ENCODE peak calls at places on chromosomes 1 and 21, in six cellular contexts. One of them, this sample, is unnamed. For H3K4me1, the result is how much of the 10 kb centered on the place peaks cover.

GRCh38 chr1:94642617-94643315 is 101.2 kb upstream of the F3 start:
- DNase-seq in psoas muscle: no peak
- DNase-seq in astrocyte: no peak
- DNase-seq in IMR-90: no peak
- DNase-seq in tibial nerve: no peak
- DNase-seq in GM23248: no peak
- DNase-seq in this sample: no peak

GRCh38 chr1:75908717-75909152 is 23.5 kb downstream of the ASB17 start:
- DNase-seq in astrocyte: peak
- DNase-seq in GM23248: peak
- DNase-seq in tibial nerve: no peak
- DNase-seq in psoas muscle: no peak
- DNase-seq in IMR-90: peak
- DNase-seq in this sample: no peak

GRCh38 chr21:33299181-33299752 is 25.5 kb upstream of the IFNAR1 start:
- DNase-seq in psoas muscle: no peak
- DNase-seq in astrocyte: no peak
- DNase-seq in GM23248: no peak
- DNase-seq in IMR-90: no peak
- DNase-seq in tibial nerve: no peak
- DNase-seq in this sample: no peak

GRCh38 chr1:218498061-218498938 is 153.2 kb downstream of the TGFB2 start:
- DNase-seq in GM23248: peak
- DNase-seq in tibial nerve: no peak
- DNase-seq in IMR-90: peak
- DNase-seq in astrocyte: peak
- DNase-seq in psoas muscle: no peak
- DNase-seq in this sample: no peak

GRCh38 chr1:115545791-115546733 is 95.7 kb upstream of the VANGL1 start:
- DNase-seq in tibial nerve: no peak
- DNase-seq in GM23248: peak
- DNase-seq in psoas muscle: peak
- DNase-seq in IMR-90: peak
- DNase-seq in astrocyte: peak
- DNase-seq in this sample: peak

GRCh38 chr1:23916209-23917131 is 3.3 kb upstream of the CNR2 start:
- DNase-seq in psoas muscle: no peak
- DNase-seq in IMR-90: peak
- DNase-seq in astrocyte: peak
- DNase-seq in tibial nerve: peak
- DNase-seq in GM23248: peak
- DNase-seq in this sample: peak

GRCh38 chr1:154442006-154442740 is 37.0 kb downstream of the IL6R start:
- DNase-seq in tibial nerve: no peak
- DNase-seq in psoas muscle: no peak
- DNase-seq in GM23248: peak
- DNase-seq in astrocyte: peak
- DNase-seq in IMR-90: peak
- DNase-seq in this sample: no peak

GRCh38 chr1:161198206-161198876 is 513 bp downstream of the ADAMTS4 start:
- DNase-seq in tibial nerve: no peak
- DNase-seq in IMR-90: no peak
- DNase-seq in GM23248: peak
- DNase-seq in astrocyte: no peak
- DNase-seq in psoas muscle: peak
- DNase-seq in this sample: peak

GRCh38 chr1:89487972-89488371 is 36.7 kb upstream of the LRRC8B start:
- DNase-seq in GM23248: no peak
- DNase-seq in astrocyte: no peak
- DNase-seq in psoas muscle: no peak
- DNase-seq in tibial nerve: no peak
- DNase-seq in IMR-90: no peak
- DNase-seq in this sample: no peak

GRCh38 chr1:69913967-69914366 is 291.4 kb downstream of the LRRC40 start:
- DNase-seq in GM23248: peak
- DNase-seq in tibial nerve: no peak
- DNase-seq in astrocyte: peak
- DNase-seq in psoas muscle: no peak
- DNase-seq in IMR-90: peak
- DNase-seq in this sample: peak

GRCh38 chr1:5722635-5723157 is 269.5 kb downstream of the NPHP4 start:
- DNase-seq in IMR-90: no peak
- DNase-seq in astrocyte: no peak
- DNase-seq in GM23248: no peak
- DNase-seq in psoas muscle: no peak
- DNase-seq in tibial nerve: no peak
- DNase-seq in this sample: no peak

GRCh38 chr1:236948381-236948780 is 55.9 kb downstream of the MT1HL1 start:
- DNase-seq in IMR-90: no peak
- DNase-seq in psoas muscle: no peak
- DNase-seq in astrocyte: no peak
- DNase-seq in GM23248: no peak
- DNase-seq in tibial nerve: no peak
- DNase-seq in this sample: no peak

GRCh38 chr1:108505766-108506075 is 54.2 kb upstream of the EEIG2 start:
- DNase-seq in psoas muscle: no peak
- DNase-seq in GM23248: no peak
- DNase-seq in tibial nerve: no peak
- DNase-seq in IMR-90: no peak
- DNase-seq in astrocyte: no peak
- DNase-seq in this sample: no peak

GRCh38 chr1:221840511-221841243 is 98.8 kb upstream of the DUSP10 start:
- DNase-seq in IMR-90: no peak
- DNase-seq in astrocyte: no peak
- DNase-seq in GM23248: peak
- DNase-seq in tibial nerve: peak
- DNase-seq in psoas muscle: peak
- DNase-seq in this sample: peak

GRCh38 chr1:912740-913301 is 10.9 kb upstream of the SAMD11 start:
- DNase-seq in astrocyte: no peak
- DNase-seq in GM23248: peak
- DNase-seq in psoas muscle: peak
- DNase-seq in IMR-90: no peak
- DNase-seq in tibial nerve: no peak
- DNase-seq in this sample: no peak

GRCh38 chr1:6220236-6220635 is 14.3 kb downstream of the RNF207 start:
- DNase-seq in psoas muscle: no peak
- DNase-seq in astrocyte: no peak
- DNase-seq in tibial nerve: no peak
- DNase-seq in GM23248: no peak
- DNase-seq in IMR-90: peak
- DNase-seq in this sample: no peak

GRCh38 chr1:54437783-54438182 is 31.6 kb upstream of the SSBP3 start:
- DNase-seq in astrocyte: no peak
- DNase-seq in psoas muscle: no peak
- DNase-seq in IMR-90: no peak
- DNase-seq in tibial nerve: no peak
- DNase-seq in GM23248: no peak
- DNase-seq in this sample: no peak

GRCh38 chr1:184296466-184297243 is 90.2 kb upstream of the C1orf21 start:
- DNase-seq in IMR-90: peak
- DNase-seq in GM23248: peak
- DNase-seq in psoas muscle: peak
- DNase-seq in tibial nerve: peak
- DNase-seq in astrocyte: peak
- DNase-seq in this sample: peak

DNA sequence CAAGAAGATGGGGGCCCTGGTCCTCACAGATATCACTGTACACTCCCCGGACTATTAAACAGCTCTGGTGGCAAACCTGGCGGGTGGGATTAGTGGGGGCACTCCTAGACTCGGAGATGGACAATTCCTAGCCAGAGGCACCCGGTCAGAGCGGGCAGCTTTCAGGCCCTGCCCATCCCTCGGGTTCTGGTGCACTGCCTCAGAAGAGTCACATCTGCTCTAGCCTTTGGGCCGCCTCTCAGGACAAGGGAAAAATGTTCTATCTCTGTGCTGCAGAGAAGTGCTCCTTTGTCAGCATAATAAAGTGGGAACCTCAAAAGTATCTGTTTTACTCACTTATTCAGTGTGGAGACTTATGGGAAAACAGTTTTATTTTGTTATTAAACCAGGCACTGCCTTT is 10.0 kb downstream of the CREG1 start:
- DNase-seq in GM23248: no peak
- DNase-seq in IMR-90: no peak
- DNase-seq in tibial nerve: no peak
- DNase-seq in astrocyte: no peak
- DNase-seq in psoas muscle: no peak
- DNase-seq in this sample: no peak
- H3K4me1 ChIP-seq in GM23248: under half
- H3K4me1 ChIP-seq in IMR-90: under half
- H3K4me1 ChIP-seq in tibial nerve: under half
- H3K4me1 ChIP-seq in astrocyte: under half
- H3K4me1 ChIP-seq in psoas muscle: under half
- H3K4me1 ChIP-seq in this sample: under half

DNA sequence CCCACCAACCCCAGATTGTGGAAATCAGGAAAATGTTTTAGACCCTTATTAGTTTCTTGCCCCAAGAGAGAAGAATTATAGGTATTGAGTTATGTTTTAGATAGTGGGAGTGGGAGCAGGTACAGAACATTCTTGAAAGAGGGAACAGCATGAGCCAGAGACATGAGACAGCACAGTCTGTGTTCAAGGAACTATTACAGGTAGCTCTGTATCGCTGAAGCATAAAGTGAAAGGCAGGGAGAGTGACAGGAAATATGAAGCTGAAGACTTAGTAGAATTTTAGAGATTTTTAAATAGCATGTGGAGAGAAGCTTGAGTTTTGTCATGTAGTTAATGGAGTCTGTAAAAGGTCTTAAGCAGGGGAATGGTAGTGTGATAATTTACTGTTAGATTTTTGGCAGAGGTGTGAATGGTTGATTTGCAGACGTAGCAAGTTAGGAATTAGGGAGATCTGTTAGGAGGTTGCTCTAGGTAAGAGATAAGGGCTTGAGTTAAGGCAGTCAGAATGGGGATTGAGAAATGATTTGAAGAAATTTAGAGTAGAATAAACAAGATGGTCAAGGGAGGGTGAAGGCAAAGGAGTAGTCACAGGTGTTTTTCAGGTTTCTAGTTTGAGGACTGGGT is 11.6 kb downstream of the SUCO start:
- DNase-seq in tibial nerve: no peak
- DNase-seq in psoas muscle: no peak
- DNase-seq in GM23248: no peak
- DNase-seq in astrocyte: no peak
- DNase-seq in IMR-90: no peak
- DNase-seq in this sample: no peak
- H3K27ac ChIP-seq in tibial nerve: no peak
- H3K27ac ChIP-seq in psoas muscle: no peak
- H3K27ac ChIP-seq in GM23248: no peak
- H3K27ac ChIP-seq in astrocyte: no peak
- H3K27ac ChIP-seq in IMR-90: no peak
- H3K27ac ChIP-seq in this sample: no peak

DNA sequence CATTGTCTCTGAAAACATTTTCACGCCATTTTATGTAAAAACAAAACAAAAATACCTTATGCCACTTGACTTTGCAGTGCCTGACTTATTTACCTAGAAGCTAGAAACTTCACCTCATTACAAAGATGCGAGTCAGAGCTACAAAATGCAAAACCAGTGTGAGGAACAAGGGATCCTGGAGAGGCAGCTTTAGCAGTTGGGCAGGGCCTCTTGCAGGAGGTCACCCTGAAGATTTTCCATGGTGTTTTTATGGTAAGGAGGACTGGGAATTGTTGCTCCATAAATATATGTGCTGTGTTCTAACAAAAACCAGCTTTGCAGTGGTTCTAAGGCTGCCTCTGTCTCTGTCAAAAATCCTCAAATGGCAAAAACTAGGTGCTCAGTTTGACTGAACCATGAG is 36.4 kb upstream of the TARBP1 start:
- DNase-seq in IMR-90: peak
- DNase-seq in psoas muscle: no peak
- DNase-seq in GM23248: peak
- DNase-seq in tibial nerve: no peak
- DNase-seq in astrocyte: peak
- DNase-seq in this sample: no peak
- H3K4me1 ChIP-seq in IMR-90: under half
- H3K4me1 ChIP-seq in psoas muscle: under half
- H3K4me1 ChIP-seq in GM23248: under half
- H3K4me1 ChIP-seq in tibial nerve: under half
- H3K4me1 ChIP-seq in astrocyte: under half
- H3K4me1 ChIP-seq in this sample: half or more

DNA sequence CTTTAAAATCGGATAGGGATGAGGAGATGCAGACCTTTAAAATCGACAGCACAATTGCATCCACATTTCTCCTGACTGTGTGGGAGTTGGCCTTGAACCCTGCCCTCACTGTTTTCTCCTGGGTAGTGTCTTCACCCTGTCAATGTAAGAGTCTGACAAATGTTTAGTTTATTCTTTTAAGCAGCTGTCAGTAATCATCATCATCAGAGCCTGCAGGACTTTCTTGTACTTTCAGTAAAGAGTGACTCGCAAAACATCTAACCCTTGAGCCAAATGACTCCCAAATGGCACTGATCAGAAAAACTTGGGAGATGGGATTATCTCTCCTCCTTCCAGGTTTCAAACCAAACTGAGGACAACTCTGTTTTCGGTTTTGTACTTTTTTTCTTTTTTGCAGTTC is 460.2 kb downstream of the KIF26B start:
- DNase-seq in astrocyte: no peak
- DNase-seq in IMR-90: no peak
- DNase-seq in GM23248: peak
- DNase-seq in tibial nerve: no peak
- DNase-seq in psoas muscle: no peak
- DNase-seq in this sample: no peak
- H3K27ac ChIP-seq in astrocyte: no peak
- H3K27ac ChIP-seq in IMR-90: no peak
- H3K27ac ChIP-seq in GM23248: no peak
- H3K27ac ChIP-seq in tibial nerve: no peak
- H3K27ac ChIP-seq in psoas muscle: no peak
- H3K27ac ChIP-seq in this sample: peak

GRCh38 chr1:17304155-17304826 is 3.7 kb upstream of the PADI4 start:
- DNase-seq in GM23248: peak
- DNase-seq in psoas muscle: no peak
- DNase-seq in tibial nerve: no peak
- DNase-seq in astrocyte: no peak
- DNase-seq in IMR-90: no peak
- DNase-seq in this sample: no peak
- H3K4me1 ChIP-seq in GM23248: under half
- H3K4me1 ChIP-seq in psoas muscle: under half
- H3K4me1 ChIP-seq in tibial nerve: under half
- H3K4me1 ChIP-seq in astrocyte: under half
- H3K4me1 ChIP-seq in IMR-90: under half
- H3K4me1 ChIP-seq in this sample: under half

GRCh38 chr1:67754526-67754920 is 69.5 kb downstream of the GADD45A start:
- DNase-seq in astrocyte: no peak
- DNase-seq in psoas muscle: no peak
- DNase-seq in GM23248: no peak
- DNase-seq in IMR-90: no peak
- DNase-seq in tibial nerve: no peak
- DNase-seq in this sample: no peak
- H3K27ac ChIP-seq in astrocyte: no peak
- H3K27ac ChIP-seq in psoas muscle: no peak
- H3K27ac ChIP-seq in GM23248: no peak
- H3K27ac ChIP-seq in IMR-90: no peak
- H3K27ac ChIP-seq in tibial nerve: peak
- H3K27ac ChIP-seq in this sample: no peak

GRCh38 chr21:37264808-37265207 is 2.3 kb downstream of the VPS26C start:
- DNase-seq in psoas muscle: no peak
- DNase-seq in tibial nerve: no peak
- DNase-seq in astrocyte: no peak
- DNase-seq in IMR-90: no peak
- DNase-seq in GM23248: peak
- DNase-seq in this sample: no peak
- H3K4me1 ChIP-seq in psoas muscle: under half
- H3K4me1 ChIP-seq in tibial nerve: under half
- H3K4me1 ChIP-seq in astrocyte: under half
- H3K4me1 ChIP-seq in IMR-90: under half
- H3K4me1 ChIP-seq in GM23248: under half
- H3K4me1 ChIP-seq in this sample: under half